ENCODE peak calls at places on chromosome 22, in nine cellular contexts. One of them, this sample, is unnamed.

GRCh38 chr22:42964994-42965699 is 49.8 kb downstream of the PACSIN2 start:
- DNase-seq in AG08396: no peak
- DNase-seq in NCI-H2081: no peak
- DNase-seq in ACHN: no peak
- DNase-seq in Right ventricle myocardium superior: no peak
- DNase-seq in GM04504: no peak
- DNase-seq in hypothalamus: no peak
- DNase-seq in activated CD4-positive, CD25-positive, alpha-beta regulatory T cell: no peak
- DNase-seq in fibroblast of pulmonary artery: no peak
- DNase-seq in this sample: no peak

GRCh38 chr22:40046126-40046525 is 51.4 kb downstream of the FAM83F start:
- DNase-seq in GM04504: no peak
- DNase-seq in hypothalamus: no peak
- DNase-seq in NCI-H2081: no peak
- DNase-seq in activated CD4-positive, CD25-positive, alpha-beta regulatory T cell: no peak
- DNase-seq in fibroblast of pulmonary artery: no peak
- DNase-seq in ACHN: no peak
- DNase-seq in AG08396: no peak
- DNase-seq in Right ventricle myocardium superior: no peak
- DNase-seq in this sample: no peak

GRCh38 chr22:28761449-28761755 is 11.1 kb upstream of the CCDC117 start:
- DNase-seq in ACHN: no peak
- DNase-seq in fibroblast of pulmonary artery: no peak
- DNase-seq in hypothalamus: no peak
- DNase-seq in activated CD4-positive, CD25-positive, alpha-beta regulatory T cell: no peak
- DNase-seq in AG08396: no peak
- DNase-seq in NCI-H2081: no peak
- DNase-seq in GM04504: no peak
- DNase-seq in Right ventricle myocardium superior: no peak
- DNase-seq in this sample: no peak

GRCh38 chr22:45871721-45872120 is 105.2 kb downstream of the WNT7B start:
- DNase-seq in GM04504: no peak
- DNase-seq in fibroblast of pulmonary artery: no peak
- DNase-seq in NCI-H2081: no peak
- DNase-seq in ACHN: no peak
- DNase-seq in AG08396: no peak
- DNase-seq in activated CD4-positive, CD25-positive, alpha-beta regulatory T cell: no peak
- DNase-seq in hypothalamus: no peak
- DNase-seq in Right ventricle myocardium superior: no peak
- DNase-seq in this sample: no peak

GRCh38 chr22:41966225-41966606 is 3.0 kb upstream of the SEPTIN3 start:
- DNase-seq in AG08396: no peak
- DNase-seq in fibroblast of pulmonary artery: no peak
- DNase-seq in Right ventricle myocardium superior: no peak
- DNase-seq in NCI-H2081: no peak
- DNase-seq in ACHN: no peak
- DNase-seq in hypothalamus: no peak
- DNase-seq in GM04504: no peak
- DNase-seq in activated CD4-positive, CD25-positive, alpha-beta regulatory T cell: no peak
- DNase-seq in this sample: no peak

GRCh38 chr22:42635531-42635930 is 4.9 kb downstream of the ATP5MGL start:
- DNase-seq in GM04504: peak; percentile 89
- DNase-seq in activated CD4-positive, CD25-positive, alpha-beta regulatory T cell: no peak
- DNase-seq in fibroblast of pulmonary artery: peak; percentile 77
- DNase-seq in AG08396: peak; percentile 94
- DNase-seq in NCI-H2081: no peak
- DNase-seq in Right ventricle myocardium superior: peak; percentile 69
- DNase-seq in ACHN: peak; percentile 92
- DNase-seq in hypothalamus: no peak
- DNase-seq in this sample: peak; percentile 89

GRCh38 chr22:45217345-45217744 is 23.3 kb downstream of the KIAA0930 start:
- DNase-seq in GM04504: no peak
- DNase-seq in AG08396: no peak
- DNase-seq in NCI-H2081: no peak
- DNase-seq in fibroblast of pulmonary artery: no peak
- DNase-seq in activated CD4-positive, CD25-positive, alpha-beta regulatory T cell: no peak
- DNase-seq in hypothalamus: no peak
- DNase-seq in Right ventricle myocardium superior: no peak
- DNase-seq in ACHN: no peak
- DNase-seq in this sample: no peak

GRCh38 chr22:28438183-28438778 is 241.4 kb downstream of the TTC28 start:
- DNase-seq in ACHN: no peak
- DNase-seq in Right ventricle myocardium superior: no peak
- DNase-seq in AG08396: no peak
- DNase-seq in GM04504: no peak
- DNase-seq in hypothalamus: no peak
- DNase-seq in fibroblast of pulmonary artery: no peak
- DNase-seq in activated CD4-positive, CD25-positive, alpha-beta regulatory T cell: no peak
- DNase-seq in NCI-H2081: no peak
- DNase-seq in this sample: no peak

GRCh38 chr22:28995551-28995950 is 66.1 kb downstream of the C22orf31 start:
- DNase-seq in AG08396: no peak
- DNase-seq in hypothalamus: no peak
- DNase-seq in activated CD4-positive, CD25-positive, alpha-beta regulatory T cell: no peak
- DNase-seq in GM04504: no peak
- DNase-seq in Right ventricle myocardium superior: no peak
- DNase-seq in fibroblast of pulmonary artery: no peak
- DNase-seq in ACHN: no peak
- DNase-seq in NCI-H2081: no peak
- DNase-seq in this sample: no peak

GRCh38 chr22:23192133-23192532 is 11.8 kb downstream of the BCR start:
- DNase-seq in Right ventricle myocardium superior: no peak
- DNase-seq in hypothalamus: no peak
- DNase-seq in fibroblast of pulmonary artery: no peak
- DNase-seq in ACHN: no peak
- DNase-seq in GM04504: no peak
- DNase-seq in activated CD4-positive, CD25-positive, alpha-beta regulatory T cell: no peak
- DNase-seq in NCI-H2081: no peak
- DNase-seq in AG08396: no peak
- DNase-seq in this sample: no peak